ENCODE peak calls at places on chromosomes 13 and 19, in eight cellular contexts. F is fibroblast of the aortic adventitia, D is AG10803, G is tibial artery, X is A673, R is uterus, O is GM06990, K is astrocyte of the cerebellum. P is an unnamed sample.

GRCh38 chr19:1503089-1503924 is 9.5 kb downstream of the ADAMTSL5 start:
- DNase-seq in K (no peak), O (peak; percentile 68), F (peak; percentile 31), X (peak; percentile 84), D (peak; percentile 25), R (peak; percentile 61), G (no peak), P (peak; percentile 42)

GRCh38 chr19:940591-941291 is 14.9 kb downstream of the ARID3A start:
- DNase-seq in X (peak; percentile 70), K (no peak), F (peak; percentile 83), D (no peak), R (peak; percentile 56), O (no peak), G (peak; percentile 87), P (no peak)

GRCh38 chr19:6071103-6071485 is 39.2 kb downstream of the RFX2 start:
- DNase-seq in G (peak; percentile 69), K (no peak), X (no peak), R (no peak), O (no peak), D (peak; percentile 97), F (peak; percentile 94), P (peak; percentile 85)

GRCh38 chr19:5308471-5309437 is 31.9 kb downstream of the PTPRS start:
- DNase-seq in O (no peak), F (peak; percentile 90), X (peak; percentile 96), G (peak; percentile 92), R (peak; percentile 76), K (peak; percentile 79), D (peak; percentile 67), P (peak; percentile 50)

GRCh38 chr13:36882829-36883390 is 37.1 kb downstream of the SMAD9 start:
- DNase-seq in O (no peak), R (no peak), F (no peak), K (no peak), G (no peak), X (no peak), D (no peak), P (no peak)

GRCh38 chr13:37615271-37615670 is 16.7 kb upstream of the POSTN start:
- DNase-seq in O (no peak), D (peak; percentile 34), X (no peak), K (no peak), F (no peak), R (no peak), G (no peak), P (no peak)

GRCh38 chr13:93230466-93230865 is 3.9 kb downstream of the GPC6 start:
- DNase-seq in R (no peak), D (peak; percentile 90), G (no peak), X (no peak), K (peak; percentile 66), F (peak; percentile 90), O (no peak), P (peak; percentile 68)

GRCh38 chr19:21611659-21612402 is 106.4 kb downstream of the ZNF429 start:
- DNase-seq in G (no peak), O (no peak), F (no peak), R (no peak), X (no peak), D (no peak), K (no peak), P (no peak)

GRCh38 chr13:114248011-114248410 is 13.3 kb downstream of the CDC16 start:
- DNase-seq in K (peak; percentile 38), F (no peak), D (peak; percentile 84), G (no peak), O (no peak), X (no peak), R (no peak), P (no peak)

GRCh38 chr19:3178377-3178972 is at the start of gene S1PR4:
- DNase-seq in D (no peak), R (no peak), F (no peak), O (peak; percentile 81), K (no peak), G (no peak), X (no peak), P (no peak)
- TF ChIP-seq CTCF in D (no peak), R (no peak), F (no peak), O (peak; percentile 22), K (no peak), G (no peak), X (no peak), P (no peak)

GRCh38 chr19:28727133-28727834 is 485.7 kb downstream of the UQCRFS1 start:
- DNase-seq in D (no peak), G (no peak), F (peak; percentile 22), K (peak; percentile 8), X (no peak), R (no peak), O (peak; percentile 68), P (peak; percentile 66)
- H3K4me3 ChIP-seq in D (peak overlapping the region; percentile 29), G (no peak overlapping the region), F (peak overlapping the region; percentile 53), K (peak overlapping the region; percentile 54), X (no peak overlapping the region), R (no peak overlapping the region), O (no peak overlapping the region), P (peak overlapping the region; percentile 39)

DNA sequence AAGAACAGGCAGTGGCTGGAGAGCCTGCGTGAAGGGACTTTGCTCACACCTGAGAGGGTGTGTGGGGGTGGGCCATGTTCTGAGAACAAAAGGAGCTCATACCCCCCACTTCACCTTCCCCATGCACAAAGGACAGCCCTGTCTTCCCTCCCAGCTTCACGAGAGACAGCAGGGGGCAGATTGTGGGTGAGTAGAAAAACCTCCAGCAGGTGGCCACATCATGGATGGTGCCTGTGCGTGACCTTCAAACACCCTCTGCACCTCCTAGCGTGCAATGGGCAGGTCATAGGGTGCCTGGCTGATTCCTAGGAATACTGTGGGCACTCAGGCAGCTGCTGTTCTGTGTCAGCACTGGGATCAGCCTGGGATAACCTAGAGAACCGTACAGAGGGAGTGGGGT is 36.3 kb upstream of the PSG9 start:
- DNase-seq in K (no peak), X (no peak), O (no peak), R (no peak), G (no peak), F (no peak), D (no peak), P (no peak)
- TF ChIP-seq CTCF in K (no peak), X (no peak), O (peak; percentile 29), R (no peak), G (no peak), F (peak; percentile 3), D (peak; percentile 7), P (no peak)

GRCh38 chr13:101406787-101407186 is 9.5 kb downstream of the NALCN start:
- DNase-seq in O (no peak), X (no peak), F (no peak), G (no peak), R (no peak), D (peak; percentile 27), K (no peak), P (peak; percentile 34)

GRCh38 chr13:101408992-101409656 is 7.2 kb downstream of the NALCN start:
- DNase-seq in D (no peak), R (no peak), X (no peak), G (no peak), F (no peak), K (no peak), O (no peak), P (no peak)

GRCh38 chr13:101412076-101412475 is 4.2 kb downstream of the NALCN start:
- DNase-seq in R (no peak), X (no peak), G (no peak), F (no peak), D (no peak), O (no peak), K (no peak), P (no peak)

GRCh38 chr13:101408154-101408553 is 8.2 kb downstream of the NALCN start:
- DNase-seq in O (no peak), X (no peak), R (no peak), F (no peak), K (no peak), D (no peak), G (no peak), P (peak; percentile 46)
- H3K4me3 ChIP-seq in O (no peak overlapping the region), X (no peak overlapping the region), R (no peak overlapping the region), F (no peak overlapping the region), K (no peak overlapping the region), D (no peak overlapping the region), G (peak overlapping the region; percentile 24), P (no peak overlapping the region)

GRCh38 chr19:29260477-29261317 is 47.7 kb upstream of the UQCRFS1 start:
- DNase-seq in R (no peak), D (peak; percentile 22), F (peak; percentile 26), K (no peak), O (no peak), X (peak; percentile 67), G (no peak), P (peak; percentile 3)
- TF ChIP-seq CTCF in R (no peak), D (peak; percentile 37), F (peak; percentile 48), K (peak; percentile 15), O (peak; percentile 59), X (peak; percentile 60), G (no peak), P (peak; percentile 26)

GRCh38 chr19:29843180-29844051 is 31.6 kb downstream of the CCNE1 start:
- DNase-seq in X (no peak), R (peak; percentile 23), K (no peak), G (peak; percentile 67), D (no peak), O (no peak), F (peak; percentile 28), P (peak; percentile 23)
- H3K4me3 ChIP-seq in X (no peak overlapping the region), R (no peak overlapping the region), K (peak overlapping the region; percentile 3), G (peak overlapping the region; percentile 64), D (peak overlapping the region; percentile 36), O (no peak overlapping the region), F (peak overlapping the region; percentile 35), P (peak overlapping the region; percentile 13)